ENCODE peak calls at places on chromosome 19, in six cellular contexts. B is H7, I is HCT116, P is uterus, Q is ovary, T is GM23338. L is an unnamed sample.

GRCh38 chr19:29323046-29323971 is 110.4 kb upstream of the UQCRFS1 start:
- DNase-seq in P (no peak), Q (no peak), B (no peak), T (no peak), I (no peak), L (no peak)

GRCh38 chr19:54287456-54287855 is 6.5 kb upstream of the LILRB2 start:
- DNase-seq in I (no peak), Q (no peak), T (no peak), P (no peak), B (no peak), L (no peak)

GRCh38 chr19:38434549-38435051 is 1.1 kb downstream of the RYR1 start:
- DNase-seq in I (no peak), Q (no peak), P (no peak), T (peak), B (peak), L (no peak)

GRCh38 chr19:14689598-14690503 is at the start of gene ZNF333:
- DNase-seq in B (peak), Q (peak), T (peak), I (peak), P (peak), L (peak)

GRCh38 chr19:33231511-33231910 is 5.9 kb upstream of the SLC7A10 start:
- DNase-seq in B (no peak), I (no peak), T (no peak), Q (no peak), P (no peak), L (no peak)

GRCh38 chr19:55535579-55536350 is 1.2 kb downstream of the SBK2 start:
- DNase-seq in I (no peak), P (no peak), T (no peak), Q (no peak), B (no peak), L (no peak)

GRCh38 chr19:49340069-49340864 is 5.1 kb downstream of the CD37 start:
- DNase-seq in Q (peak), B (peak), I (no peak), P (peak), T (peak), L (peak)

GRCh38 chr19:10270616-10271394 is at the start of gene ICAM1:
- DNase-seq in B (peak), Q (peak), I (no peak), T (peak), P (peak), L (peak)

GRCh38 chr19:14505488-14506239 is 9.7 kb upstream of the GIPC1 start:
- DNase-seq in Q (no peak), I (peak), P (no peak), B (peak), T (peak), L (peak)

DNA sequence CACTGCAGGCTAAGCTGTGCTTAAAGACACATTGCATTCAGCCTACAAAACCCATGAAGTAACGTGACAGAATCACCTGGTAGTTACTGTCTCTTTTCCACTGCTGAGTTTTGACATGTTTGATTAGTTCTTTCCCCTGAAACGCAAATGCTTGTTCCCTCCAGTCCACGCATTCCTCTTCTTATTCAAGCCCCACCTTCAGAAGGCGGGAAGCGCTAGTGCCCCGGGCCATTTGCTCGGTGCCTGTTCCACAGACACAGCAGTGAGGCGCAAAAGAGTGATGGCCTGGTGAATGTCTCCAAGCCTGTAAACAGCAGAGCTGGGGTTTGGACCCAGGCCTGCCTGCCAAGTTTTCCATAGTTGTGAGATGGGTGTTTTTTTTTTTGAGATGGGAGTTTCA is 10.9 kb downstream of the ACP4 start:
- DNase-seq in Q (no peak), T (no peak), I (no peak), B (no peak), P (no peak), L (no peak)
- H3K4me3 ChIP-seq in Q (no peak), T (peak), I (no peak), B (no peak), P (no peak), L (no peak)

DNA sequence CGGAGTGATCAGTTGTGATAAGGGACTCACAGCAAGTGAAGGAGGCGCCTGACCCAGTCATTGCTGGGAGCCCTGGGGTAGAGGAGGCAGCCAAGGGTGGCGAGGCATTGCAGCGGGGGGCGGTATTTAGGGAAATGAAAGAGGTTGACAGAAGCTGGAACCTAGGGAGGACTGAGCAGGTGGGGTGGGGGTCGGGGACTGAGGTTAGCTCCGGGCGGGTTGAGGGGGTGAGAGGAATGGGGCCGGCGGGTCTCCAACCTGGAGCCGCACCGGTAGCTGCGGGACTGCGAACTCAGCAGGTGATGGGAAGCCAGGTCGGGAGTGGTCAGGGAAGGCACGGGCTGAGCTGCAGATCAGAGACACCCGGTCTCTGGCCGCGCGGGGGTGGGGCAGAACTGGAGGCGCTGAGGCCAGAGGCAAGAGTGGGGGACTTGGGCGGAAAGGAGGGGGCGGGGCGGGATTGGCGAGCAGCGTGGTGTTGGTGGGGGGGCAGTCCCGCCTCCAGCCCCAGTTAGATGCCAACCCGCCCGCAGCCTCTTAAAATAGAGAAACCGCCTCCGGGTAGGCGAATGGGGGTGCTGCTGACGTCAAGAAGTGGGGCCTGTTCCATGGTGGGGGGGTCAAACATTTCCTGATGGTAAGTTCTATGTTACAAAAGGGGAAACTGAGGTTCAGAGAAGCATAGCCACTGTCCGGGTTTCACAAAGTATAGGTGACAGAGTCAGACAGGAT is 1.5 kb downstream of the MAST3 start:
- DNase-seq in I (no peak), B (peak), P (no peak), T (peak), Q (no peak), L (no peak)
- H3K4me3 ChIP-seq in I (no peak), B (peak), P (no peak), T (peak), Q (no peak), L (peak)

GRCh38 chr19:4582980-4583842 is 23.7 kb upstream of the SEMA6B start:
- DNase-seq in P (no peak), I (no peak), T (no peak), Q (no peak), B (peak), L (no peak)

GRCh38 chr19:4583961-4584669 is 24.6 kb upstream of the SEMA6B start:
- DNase-seq in Q (no peak), I (no peak), B (peak), T (peak), P (no peak), L (no peak)

GRCh38 chr19:4586245-4586644 is 26.8 kb upstream of the SEMA6B start:
- DNase-seq in P (no peak), I (no peak), T (no peak), Q (no peak), B (no peak), L (no peak)

GRCh38 chr19:4585556-4585955 is 26.1 kb upstream of the SEMA6B start:
- DNase-seq in Q (no peak), P (no peak), I (no peak), B (peak), T (no peak), L (no peak)

GRCh38 chr19:4584670-4585460 is 25.4 kb upstream of the SEMA6B start:
- DNase-seq in Q (no peak), B (peak), T (peak), I (no peak), P (no peak), L (no peak)
- H3K4me3 ChIP-seq in Q (no peak), B (peak), T (peak), I (peak), P (peak), L (peak)

DNA sequence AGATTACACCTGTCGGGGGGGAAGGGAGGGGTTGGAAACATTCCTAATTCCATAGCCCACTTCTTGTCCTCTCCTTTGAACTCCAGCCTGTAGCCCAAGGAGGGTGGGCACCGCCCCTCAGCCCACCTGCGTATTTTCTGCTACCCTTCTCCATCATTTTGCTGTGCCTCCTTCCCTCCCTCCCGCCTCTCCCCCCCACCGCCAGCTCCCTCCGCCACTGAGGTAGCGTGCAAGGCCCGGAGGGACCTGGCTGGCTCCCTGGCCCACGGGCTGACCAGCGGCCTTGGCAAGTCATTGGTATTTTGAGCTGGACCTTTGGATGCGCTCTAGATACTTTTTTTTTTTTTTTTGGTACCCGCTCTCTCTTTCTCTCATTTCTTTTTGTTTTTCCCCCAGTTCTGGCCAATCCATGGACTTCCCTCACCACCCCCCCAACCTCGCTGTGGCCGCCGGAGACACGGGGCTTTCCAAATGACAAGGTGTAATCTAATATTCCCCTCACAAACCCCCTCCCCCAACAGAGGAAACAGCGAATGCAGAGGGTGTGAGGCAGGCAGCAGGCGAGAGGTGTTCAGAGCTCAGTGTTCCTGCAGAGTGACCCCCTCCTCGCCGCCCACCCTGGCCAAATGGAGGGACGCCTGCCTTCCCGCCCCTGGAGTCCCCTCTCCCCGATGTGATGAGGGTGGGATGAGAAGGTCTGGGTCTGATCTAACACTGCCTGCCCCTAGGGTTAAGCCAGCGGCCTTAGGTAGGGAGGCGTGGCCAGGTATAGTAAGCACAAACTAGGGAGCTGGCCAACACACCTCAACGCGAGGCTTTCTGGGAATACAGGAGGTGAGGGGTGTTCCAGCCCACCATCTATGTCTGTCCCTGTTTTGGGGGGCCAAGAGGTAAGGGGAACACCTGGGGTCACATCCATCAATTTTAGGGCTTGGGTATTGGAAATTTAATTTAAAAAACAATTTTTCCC is 89.2 kb downstream of the PTPRS start:
- DNase-seq in T (peak), I (no peak), P (no peak), B (peak), Q (no peak), L (no peak)
- H3K4me3 ChIP-seq in T (peak), I (no peak), P (no peak), B (no peak), Q (no peak), L (no peak)

DNA sequence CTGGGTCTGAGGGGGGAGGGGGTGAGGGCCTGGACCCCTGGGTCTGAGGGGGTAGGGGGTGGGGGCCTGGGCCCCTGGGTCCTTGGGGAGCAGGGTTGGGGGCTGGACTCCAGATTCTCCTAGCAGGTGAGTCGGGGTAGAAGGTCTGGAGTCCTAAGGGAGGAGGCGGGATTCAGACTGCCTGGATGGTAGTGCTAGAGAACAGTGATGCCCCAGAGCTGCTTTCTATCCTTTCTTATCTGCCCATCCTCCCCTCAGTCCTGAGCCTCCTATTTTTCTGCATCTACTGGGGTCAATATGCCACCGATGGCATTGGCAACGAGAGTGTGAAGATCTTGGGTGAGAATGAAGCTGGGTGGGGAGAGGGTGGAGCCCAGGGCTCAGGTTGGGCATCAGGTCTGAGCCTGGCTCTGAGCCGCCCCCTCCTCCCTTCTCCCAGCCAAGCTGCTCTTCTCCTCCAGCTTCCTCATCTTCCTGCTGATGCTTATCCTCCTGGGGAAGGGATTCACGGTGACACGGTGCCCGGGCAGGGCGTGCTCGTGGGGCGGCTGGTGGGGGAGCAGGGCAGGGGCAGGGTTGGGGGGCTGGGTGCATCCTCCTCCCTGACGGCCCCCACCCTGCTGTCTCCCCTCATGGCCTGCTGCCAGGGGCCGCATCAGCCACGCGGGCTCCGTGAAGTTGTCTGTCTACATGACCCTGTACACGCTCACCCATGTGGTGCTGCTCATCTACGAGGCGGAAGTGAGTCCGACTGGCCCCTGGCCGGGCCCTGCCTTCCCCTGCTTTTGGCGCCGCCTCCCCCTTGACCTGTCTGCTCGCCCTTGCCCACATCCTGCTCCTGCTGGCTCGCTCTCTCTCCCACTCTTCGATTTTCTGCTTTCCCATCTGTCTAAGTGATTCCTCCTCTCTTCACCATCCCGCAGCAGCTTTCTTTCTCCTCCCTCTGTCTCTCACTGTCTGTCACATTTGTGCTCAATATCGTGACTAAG is 3.4 kb downstream of the TMEM145 start:
- DNase-seq in Q (no peak), P (no peak), T (no peak), I (no peak), B (peak), L (no peak)
- H3K4me3 ChIP-seq in Q (no peak), P (no peak), T (no peak), I (no peak), B (no peak), L (no peak)

DNA sequence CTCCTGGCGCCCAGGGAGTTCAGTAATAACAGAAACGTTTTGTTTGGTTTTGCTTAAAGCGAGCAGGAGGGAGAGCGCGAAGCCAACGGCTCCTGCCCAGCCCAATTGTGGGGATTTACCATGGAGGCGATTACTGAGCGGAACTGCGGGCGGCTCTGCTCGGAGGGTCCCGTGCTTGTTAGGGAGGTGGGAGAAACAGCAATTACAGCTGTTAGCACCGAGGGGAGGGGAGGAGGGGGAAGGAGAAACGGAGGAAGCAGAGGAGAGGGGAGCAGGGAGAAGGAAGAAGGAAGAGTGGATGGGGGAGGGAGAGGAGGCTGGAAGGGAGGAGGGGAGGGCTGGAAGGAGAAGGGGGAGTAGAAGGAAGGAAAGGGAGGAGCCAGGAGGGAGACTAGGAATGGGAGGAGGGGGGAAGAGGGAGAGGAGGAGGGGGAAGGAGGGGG is 7.7 kb upstream of the ONECUT3 start:
- DNase-seq in B (no peak), T (peak), P (no peak), Q (no peak), I (peak), L (no peak)
- H3K4me3 ChIP-seq in B (peak), T (peak), P (no peak), Q (no peak), I (peak), L (no peak)

GRCh38 chr19:47239610-47240296 is 8.8 kb upstream of the BBC3 start:
- DNase-seq in B (peak), I (no peak), T (peak), Q (peak), P (peak), L (no peak)
- H3K4me3 ChIP-seq in B (peak), I (no peak), T (peak), Q (peak), P (peak), L (peak)

L was measured in suprapubic skin.